ENCODE peak calls at places on chromosomes 3 and 15, in four cellular contexts. One of them, this sample, is unnamed.

GRCh38 chr15:55245058-55245457 is 44.6 kb downstream of the RAB27A start:
- DNase-seq in hepatocyte: no peak
- DNase-seq in breast epithelium: no peak
- DNase-seq in CD4-positive, alpha-beta T cell: no peak
- DNase-seq in this sample: no peak

GRCh38 chr3:127589600-127590281 is 792 bp downstream of the TPRA1 start:
- DNase-seq in hepatocyte: peak; percentile 48
- DNase-seq in breast epithelium: no peak
- DNase-seq in CD4-positive, alpha-beta T cell: no peak
- DNase-seq in this sample: peak; percentile 91

GRCh38 chr3:147298511-147298982 is 107.8 kb downstream of the ZIC4 start:
- DNase-seq in CD4-positive, alpha-beta T cell: no peak
- DNase-seq in breast epithelium: no peak
- DNase-seq in hepatocyte: peak; percentile 61
- DNase-seq in this sample: no peak

GRCh38 chr3:10265833-10266232 is 17.6 kb downstream of the TATDN2 start:
- DNase-seq in breast epithelium: no peak
- DNase-seq in hepatocyte: no peak
- DNase-seq in CD4-positive, alpha-beta T cell: no peak
- DNase-seq in this sample: no peak

GRCh38 chr3:187000711-187001151 is 70.4 kb downstream of the ST6GAL1 start:
- DNase-seq in breast epithelium: no peak
- DNase-seq in hepatocyte: no peak
- DNase-seq in CD4-positive, alpha-beta T cell: no peak
- DNase-seq in this sample: no peak

GRCh38 chr3:172249039-172249438 is 199.2 kb downstream of the GHSR start:
- DNase-seq in hepatocyte: no peak
- DNase-seq in breast epithelium: no peak
- DNase-seq in CD4-positive, alpha-beta T cell: no peak
- DNase-seq in this sample: no peak

GRCh38 chr3:69084326-69084667 is 440 bp upstream of the ARL6IP5 start:
- DNase-seq in hepatocyte: peak; percentile 55
- DNase-seq in breast epithelium: no peak
- DNase-seq in CD4-positive, alpha-beta T cell: no peak
- DNase-seq in this sample: no peak

GRCh38 chr15:43086551-43086950 is 19.3 kb downstream of the UBR1 start:
- DNase-seq in CD4-positive, alpha-beta T cell: no peak
- DNase-seq in breast epithelium: no peak
- DNase-seq in hepatocyte: no peak
- DNase-seq in this sample: no peak

GRCh38 chr3:52428151-52429005 is 16.5 kb downstream of the SEMA3G start:
- DNase-seq in CD4-positive, alpha-beta T cell: no peak
- DNase-seq in hepatocyte: peak; percentile 84
- DNase-seq in breast epithelium: peak; percentile 67
- DNase-seq in this sample: peak; percentile 63

GRCh38 chr3:11803977-11804903 is 42.4 kb downstream of the TAMM41 start:
- DNase-seq in CD4-positive, alpha-beta T cell: peak; percentile 10
- DNase-seq in breast epithelium: peak; percentile 24
- DNase-seq in hepatocyte: peak; percentile 73
- DNase-seq in this sample: peak; percentile 43

GRCh38 chr15:44325568-44325967 is 37.0 kb downstream of the GOLM2 start:
- DNase-seq in breast epithelium: no peak
- DNase-seq in hepatocyte: no peak
- DNase-seq in CD4-positive, alpha-beta T cell: no peak
- DNase-seq in this sample: no peak

GRCh38 chr3:97232635-97233034 is 418.2 kb downstream of the EPHA6 start:
- DNase-seq in CD4-positive, alpha-beta T cell: no peak
- DNase-seq in hepatocyte: peak; percentile 57
- DNase-seq in breast epithelium: peak; percentile 74
- DNase-seq in this sample: no peak

DNA sequence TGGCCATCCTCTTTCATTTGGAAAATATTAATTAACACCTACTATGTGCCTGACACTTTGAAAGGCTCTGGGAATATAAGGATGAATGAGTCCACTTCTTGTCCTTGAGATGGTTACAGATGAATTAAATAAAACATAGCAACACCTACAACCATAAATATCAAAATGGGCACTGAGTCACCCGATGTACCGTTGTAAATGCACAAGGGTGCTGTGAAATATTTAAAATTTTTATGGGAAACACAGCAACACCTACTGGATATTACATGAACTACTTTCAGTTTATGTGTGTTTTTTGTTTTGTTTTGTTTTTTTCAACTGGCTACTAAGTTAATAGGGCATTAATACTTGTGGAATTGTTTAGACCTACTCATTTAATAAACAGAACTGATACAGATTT is 239.0 kb upstream of the NAALADL2 start:
- DNase-seq in breast epithelium: no peak
- DNase-seq in CD4-positive, alpha-beta T cell: no peak
- DNase-seq in hepatocyte: no peak
- DNase-seq in this sample: no peak
- TF ChIP-seq CTCF in breast epithelium: no peak
- TF ChIP-seq CTCF in CD4-positive, alpha-beta T cell: no peak
- TF ChIP-seq CTCF in hepatocyte: peak; percentile 21
- TF ChIP-seq CTCF in this sample: no peak

GRCh38 chr3:183745300-183746098 is 47.9 kb downstream of the YEATS2 start:
- DNase-seq in hepatocyte: no peak
- DNase-seq in breast epithelium: no peak
- DNase-seq in CD4-positive, alpha-beta T cell: no peak
- DNase-seq in this sample: no peak

DNA sequence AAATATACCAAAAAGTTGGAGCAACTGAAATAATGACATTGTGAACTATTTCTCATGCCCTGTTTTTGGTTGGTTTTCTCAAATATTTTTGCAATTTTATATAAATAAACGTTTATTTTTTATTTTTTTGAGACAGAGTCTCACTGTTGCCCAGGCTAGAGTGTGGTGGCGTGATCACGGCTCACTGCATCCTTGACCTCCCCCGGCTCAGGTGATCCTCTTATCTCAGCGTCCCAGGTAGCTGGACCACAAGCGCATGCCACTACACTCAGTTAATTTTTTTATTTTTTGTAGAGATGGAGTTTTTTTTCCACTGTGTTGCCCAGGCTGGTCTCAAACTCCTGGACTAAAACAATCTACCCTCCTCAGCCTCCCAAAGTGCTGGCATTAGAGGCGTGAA is 45.6 kb downstream of the YEATS2 start:
- DNase-seq in breast epithelium: no peak
- DNase-seq in CD4-positive, alpha-beta T cell: no peak
- DNase-seq in hepatocyte: no peak
- DNase-seq in this sample: no peak
- H3K27ac ChIP-seq in breast epithelium: no peak overlapping the region
- H3K27ac ChIP-seq in CD4-positive, alpha-beta T cell: no peak overlapping the region
- H3K27ac ChIP-seq in hepatocyte: no peak overlapping the region
- H3K27ac ChIP-seq in this sample: no peak overlapping the region

DNA sequence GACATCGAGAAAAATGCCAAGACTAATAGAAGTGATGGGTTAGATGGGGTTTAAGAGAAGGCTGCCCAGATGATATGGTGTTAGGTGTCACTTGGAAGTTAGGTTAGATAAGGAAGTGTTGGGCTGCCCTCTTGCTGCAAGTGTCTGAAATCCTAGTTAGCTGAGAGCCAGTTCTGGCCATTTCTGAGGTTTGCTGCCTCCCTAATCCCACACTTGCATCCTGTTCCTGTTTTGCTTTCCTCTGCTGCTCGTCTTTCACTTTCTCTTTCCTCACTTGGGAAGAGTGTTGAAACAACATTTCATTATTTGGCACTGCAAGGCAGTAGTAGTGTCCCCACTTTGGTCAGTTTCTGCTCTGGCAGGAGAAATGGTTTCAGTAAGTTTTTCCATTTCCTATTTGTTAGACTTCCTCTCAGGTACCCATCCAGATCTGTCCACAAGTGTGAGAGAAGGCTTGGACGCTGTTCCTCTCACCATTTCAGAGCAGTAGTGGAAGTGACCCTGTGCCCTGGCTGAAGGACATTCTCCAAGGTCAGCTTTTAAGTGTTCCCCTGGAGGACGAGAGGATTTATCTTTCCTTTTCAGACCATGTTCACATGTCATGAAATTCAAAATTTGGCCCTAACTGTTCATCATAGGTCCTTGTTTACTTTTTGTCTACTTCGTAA is 93.3 kb downstream of the ADAMTSL3 start:
- DNase-seq in CD4-positive, alpha-beta T cell: no peak
- DNase-seq in hepatocyte: peak; percentile 47
- DNase-seq in breast epithelium: no peak
- DNase-seq in this sample: no peak
- TF ChIP-seq CTCF in CD4-positive, alpha-beta T cell: no peak
- TF ChIP-seq CTCF in hepatocyte: peak; percentile 38
- TF ChIP-seq CTCF in breast epithelium: no peak
- TF ChIP-seq CTCF in this sample: peak; percentile 19

GRCh38 chr3:159448902-159449301 is 539.7 kb upstream of the IL12A start:
- DNase-seq in breast epithelium: no peak
- DNase-seq in CD4-positive, alpha-beta T cell: no peak
- DNase-seq in hepatocyte: no peak
- DNase-seq in this sample: no peak
- H3K27ac ChIP-seq in breast epithelium: no peak overlapping the region
- H3K27ac ChIP-seq in CD4-positive, alpha-beta T cell: no peak overlapping the region
- H3K27ac ChIP-seq in hepatocyte: no peak overlapping the region
- H3K27ac ChIP-seq in this sample: no peak overlapping the region

GRCh38 chr15:91589360-91589759 is 264.1 kb upstream of the SLCO3A1 start:
- DNase-seq in CD4-positive, alpha-beta T cell: no peak
- DNase-seq in breast epithelium: no peak
- DNase-seq in hepatocyte: no peak
- DNase-seq in this sample: no peak
- TF ChIP-seq CTCF in CD4-positive, alpha-beta T cell: no peak
- TF ChIP-seq CTCF in breast epithelium: no peak
- TF ChIP-seq CTCF in hepatocyte: no peak
- TF ChIP-seq CTCF in this sample: no peak

GRCh38 chr3:33578325-33579180 is 138.3 kb upstream of the UBP1 start:
- DNase-seq in breast epithelium: no peak
- DNase-seq in CD4-positive, alpha-beta T cell: no peak
- DNase-seq in hepatocyte: peak; percentile 12
- DNase-seq in this sample: no peak
- H3K27ac ChIP-seq in breast epithelium: no peak overlapping the region
- H3K27ac ChIP-seq in CD4-positive, alpha-beta T cell: no peak overlapping the region
- H3K27ac ChIP-seq in hepatocyte: peak overlapping the region; percentile 35
- H3K27ac ChIP-seq in this sample: peak overlapping the region; percentile 61

GRCh38 chr3:140863481-140864084 is 78.1 kb upstream of the SLC25A36 start:
- DNase-seq in hepatocyte: peak; percentile 82
- DNase-seq in breast epithelium: peak; percentile 20
- DNase-seq in CD4-positive, alpha-beta T cell: peak; percentile 6
- DNase-seq in this sample: no peak
- TF ChIP-seq CTCF in hepatocyte: peak; percentile 64
- TF ChIP-seq CTCF in breast epithelium: no peak
- TF ChIP-seq CTCF in CD4-positive, alpha-beta T cell: peak; percentile 48
- TF ChIP-seq CTCF in this sample: no peak

GRCh38 chr3:46479021-46479420 is 14.3 kb upstream of the LTF start:
- DNase-seq in breast epithelium: no peak
- DNase-seq in CD4-positive, alpha-beta T cell: no peak
- DNase-seq in hepatocyte: no peak
- DNase-seq in this sample: no peak
- H3K27ac ChIP-seq in breast epithelium: no peak overlapping the region
- H3K27ac ChIP-seq in CD4-positive, alpha-beta T cell: no peak overlapping the region
- H3K27ac ChIP-seq in hepatocyte: no peak overlapping the region
- H3K27ac ChIP-seq in this sample: no peak overlapping the region